ENCODE peak calls at places on chromosomes 11 and 22, in five cellular contexts. One of them, this sample, is unnamed.

GRCh38 chr11:1953489-1954284 is 6.6 kb downstream of the MRPL23 start:
- DNase-seq in stimulated activated CD4-positive, alpha-beta T cell treated with anti-CD3 and anti-CD28 coated beads, TNF-alpha, amount 100 ng/mL, for 4 hours: peak; percentile 10
- DNase-seq in central memory CD4-positive, alpha-beta T cell: no peak
- DNase-seq in activated T-helper 1 cell treated with anti-CD3 and anti-CD28 coated beads, Interleukin-12 subunit alpha, Interleukin-12 subunit beta, Interleukin-2, Interleukin-4 antibody, amounts not matched to agents 30 ng/mL and 10 ng/mL and 1 ng/mL, durations not matched to agents 14 hours and 24 hours and 36 hours: no peak
- DNase-seq in fibroblast of mammary gland: no peak
- DNase-seq in this sample: no peak

GRCh38 chr11:9460322-9461067 is at the start of gene ZNF143:
- DNase-seq in stimulated activated CD4-positive, alpha-beta T cell treated with anti-CD3 and anti-CD28 coated beads, TNF-alpha, amount 100 ng/mL, for 4 hours: peak; percentile 99
- DNase-seq in central memory CD4-positive, alpha-beta T cell: peak; percentile 100
- DNase-seq in activated T-helper 1 cell treated with anti-CD3 and anti-CD28 coated beads, Interleukin-12 subunit alpha, Interleukin-12 subunit beta, Interleukin-2, Interleukin-4 antibody, amounts not matched to agents 30 ng/mL and 10 ng/mL and 1 ng/mL, durations not matched to agents 14 hours and 24 hours and 36 hours: peak; percentile 100
- DNase-seq in fibroblast of mammary gland: peak; percentile 100
- DNase-seq in this sample: peak; percentile 100

GRCh38 chr11:2459016-2459725 is 14.4 kb downstream of the KCNQ1 start:
- DNase-seq in stimulated activated CD4-positive, alpha-beta T cell treated with anti-CD3 and anti-CD28 coated beads, TNF-alpha, amount 100 ng/mL, for 4 hours: no peak
- DNase-seq in central memory CD4-positive, alpha-beta T cell: no peak
- DNase-seq in activated T-helper 1 cell treated with anti-CD3 and anti-CD28 coated beads, Interleukin-12 subunit alpha, Interleukin-12 subunit beta, Interleukin-2, Interleukin-4 antibody, amounts not matched to agents 30 ng/mL and 10 ng/mL and 1 ng/mL, durations not matched to agents 14 hours and 24 hours and 36 hours: no peak
- DNase-seq in fibroblast of mammary gland: no peak
- DNase-seq in this sample: no peak

GRCh38 chr11:133946541-133947297 is 10.0 kb downstream of the IGSF9B start:
- DNase-seq in stimulated activated CD4-positive, alpha-beta T cell treated with anti-CD3 and anti-CD28 coated beads, TNF-alpha, amount 100 ng/mL, for 4 hours: no peak
- DNase-seq in central memory CD4-positive, alpha-beta T cell: peak; percentile 44
- DNase-seq in activated T-helper 1 cell treated with anti-CD3 and anti-CD28 coated beads, Interleukin-12 subunit alpha, Interleukin-12 subunit beta, Interleukin-2, Interleukin-4 antibody, amounts not matched to agents 30 ng/mL and 10 ng/mL and 1 ng/mL, durations not matched to agents 14 hours and 24 hours and 36 hours: peak; percentile 49
- DNase-seq in fibroblast of mammary gland: no peak
- DNase-seq in this sample: peak; percentile 30

GRCh38 chr22:19117111-19117512 is 5.1 kb downstream of the DGCR2 start:
- DNase-seq in stimulated activated CD4-positive, alpha-beta T cell treated with anti-CD3 and anti-CD28 coated beads, TNF-alpha, amount 100 ng/mL, for 4 hours: no peak
- DNase-seq in central memory CD4-positive, alpha-beta T cell: no peak
- DNase-seq in activated T-helper 1 cell treated with anti-CD3 and anti-CD28 coated beads, Interleukin-12 subunit alpha, Interleukin-12 subunit beta, Interleukin-2, Interleukin-4 antibody, amounts not matched to agents 30 ng/mL and 10 ng/mL and 1 ng/mL, durations not matched to agents 14 hours and 24 hours and 36 hours: no peak
- DNase-seq in fibroblast of mammary gland: no peak
- DNase-seq in this sample: no peak

GRCh38 chr22:49838771-49839717 is 11.4 kb upstream of the BRD1 start:
- DNase-seq in stimulated activated CD4-positive, alpha-beta T cell treated with anti-CD3 and anti-CD28 coated beads, TNF-alpha, amount 100 ng/mL, for 4 hours: peak; percentile 79
- DNase-seq in central memory CD4-positive, alpha-beta T cell: peak; percentile 97
- DNase-seq in activated T-helper 1 cell treated with anti-CD3 and anti-CD28 coated beads, Interleukin-12 subunit alpha, Interleukin-12 subunit beta, Interleukin-2, Interleukin-4 antibody, amounts not matched to agents 30 ng/mL and 10 ng/mL and 1 ng/mL, durations not matched to agents 14 hours and 24 hours and 36 hours: peak; percentile 85
- DNase-seq in fibroblast of mammary gland: no peak
- DNase-seq in this sample: no peak

GRCh38 chr11:28910926-28911325 is 802.7 kb downstream of the METTL15 start:
- DNase-seq in stimulated activated CD4-positive, alpha-beta T cell treated with anti-CD3 and anti-CD28 coated beads, TNF-alpha, amount 100 ng/mL, for 4 hours: no peak
- DNase-seq in central memory CD4-positive, alpha-beta T cell: no peak
- DNase-seq in activated T-helper 1 cell treated with anti-CD3 and anti-CD28 coated beads, Interleukin-12 subunit alpha, Interleukin-12 subunit beta, Interleukin-2, Interleukin-4 antibody, amounts not matched to agents 30 ng/mL and 10 ng/mL and 1 ng/mL, durations not matched to agents 14 hours and 24 hours and 36 hours: no peak
- DNase-seq in fibroblast of mammary gland: no peak
- DNase-seq in this sample: no peak

GRCh38 chr22:46528121-46528610 is 9.3 kb downstream of the CELSR1 start:
- DNase-seq in stimulated activated CD4-positive, alpha-beta T cell treated with anti-CD3 and anti-CD28 coated beads, TNF-alpha, amount 100 ng/mL, for 4 hours: no peak
- DNase-seq in central memory CD4-positive, alpha-beta T cell: no peak
- DNase-seq in activated T-helper 1 cell treated with anti-CD3 and anti-CD28 coated beads, Interleukin-12 subunit alpha, Interleukin-12 subunit beta, Interleukin-2, Interleukin-4 antibody, amounts not matched to agents 30 ng/mL and 10 ng/mL and 1 ng/mL, durations not matched to agents 14 hours and 24 hours and 36 hours: no peak
- DNase-seq in fibroblast of mammary gland: no peak
- DNase-seq in this sample: no peak

GRCh38 chr11:57513911-57514537 is 1.5 kb downstream of the SLC43A1 start:
- DNase-seq in stimulated activated CD4-positive, alpha-beta T cell treated with anti-CD3 and anti-CD28 coated beads, TNF-alpha, amount 100 ng/mL, for 4 hours: no peak
- DNase-seq in central memory CD4-positive, alpha-beta T cell: peak; percentile 9
- DNase-seq in activated T-helper 1 cell treated with anti-CD3 and anti-CD28 coated beads, Interleukin-12 subunit alpha, Interleukin-12 subunit beta, Interleukin-2, Interleukin-4 antibody, amounts not matched to agents 30 ng/mL and 10 ng/mL and 1 ng/mL, durations not matched to agents 14 hours and 24 hours and 36 hours: no peak
- DNase-seq in fibroblast of mammary gland: peak; percentile 35
- DNase-seq in this sample: no peak

GRCh38 chr11:71284525-71285092 is 32.2 kb upstream of the SHANK2 start:
- DNase-seq in stimulated activated CD4-positive, alpha-beta T cell treated with anti-CD3 and anti-CD28 coated beads, TNF-alpha, amount 100 ng/mL, for 4 hours: no peak
- DNase-seq in central memory CD4-positive, alpha-beta T cell: no peak
- DNase-seq in activated T-helper 1 cell treated with anti-CD3 and anti-CD28 coated beads, Interleukin-12 subunit alpha, Interleukin-12 subunit beta, Interleukin-2, Interleukin-4 antibody, amounts not matched to agents 30 ng/mL and 10 ng/mL and 1 ng/mL, durations not matched to agents 14 hours and 24 hours and 36 hours: no peak
- DNase-seq in fibroblast of mammary gland: no peak
- DNase-seq in this sample: no peak

GRCh38 chr11:17845431-17845881 is 110.9 kb downstream of the KCNC1 start:
- DNase-seq in stimulated activated CD4-positive, alpha-beta T cell treated with anti-CD3 and anti-CD28 coated beads, TNF-alpha, amount 100 ng/mL, for 4 hours: no peak
- DNase-seq in central memory CD4-positive, alpha-beta T cell: no peak
- DNase-seq in activated T-helper 1 cell treated with anti-CD3 and anti-CD28 coated beads, Interleukin-12 subunit alpha, Interleukin-12 subunit beta, Interleukin-2, Interleukin-4 antibody, amounts not matched to agents 30 ng/mL and 10 ng/mL and 1 ng/mL, durations not matched to agents 14 hours and 24 hours and 36 hours: no peak
- DNase-seq in fibroblast of mammary gland: peak; percentile 90
- DNase-seq in this sample: no peak

GRCh38 chr11:119594639-119595249 is 134.3 kb downstream of the NECTIN1 start:
- DNase-seq in stimulated activated CD4-positive, alpha-beta T cell treated with anti-CD3 and anti-CD28 coated beads, TNF-alpha, amount 100 ng/mL, for 4 hours: no peak
- DNase-seq in central memory CD4-positive, alpha-beta T cell: no peak
- DNase-seq in activated T-helper 1 cell treated with anti-CD3 and anti-CD28 coated beads, Interleukin-12 subunit alpha, Interleukin-12 subunit beta, Interleukin-2, Interleukin-4 antibody, amounts not matched to agents 30 ng/mL and 10 ng/mL and 1 ng/mL, durations not matched to agents 14 hours and 24 hours and 36 hours: no peak
- DNase-seq in fibroblast of mammary gland: peak; percentile 81
- DNase-seq in this sample: no peak

GRCh38 chr11:46865340-46865739 is 19.3 kb upstream of the CKAP5 start:
- DNase-seq in stimulated activated CD4-positive, alpha-beta T cell treated with anti-CD3 and anti-CD28 coated beads, TNF-alpha, amount 100 ng/mL, for 4 hours: no peak
- DNase-seq in central memory CD4-positive, alpha-beta T cell: no peak
- DNase-seq in activated T-helper 1 cell treated with anti-CD3 and anti-CD28 coated beads, Interleukin-12 subunit alpha, Interleukin-12 subunit beta, Interleukin-2, Interleukin-4 antibody, amounts not matched to agents 30 ng/mL and 10 ng/mL and 1 ng/mL, durations not matched to agents 14 hours and 24 hours and 36 hours: no peak
- DNase-seq in fibroblast of mammary gland: peak; percentile 73
- DNase-seq in this sample: no peak

GRCh38 chr22:31090217-31091085 is 9.3 kb downstream of the SMTN start:
- DNase-seq in stimulated activated CD4-positive, alpha-beta T cell treated with anti-CD3 and anti-CD28 coated beads, TNF-alpha, amount 100 ng/mL, for 4 hours: no peak
- DNase-seq in central memory CD4-positive, alpha-beta T cell: no peak
- DNase-seq in activated T-helper 1 cell treated with anti-CD3 and anti-CD28 coated beads, Interleukin-12 subunit alpha, Interleukin-12 subunit beta, Interleukin-2, Interleukin-4 antibody, amounts not matched to agents 30 ng/mL and 10 ng/mL and 1 ng/mL, durations not matched to agents 14 hours and 24 hours and 36 hours: no peak
- DNase-seq in fibroblast of mammary gland: no peak
- DNase-seq in this sample: no peak

GRCh38 chr11:119169272-119169719 is 771 bp downstream of the NLRX1 start:
- DNase-seq in stimulated activated CD4-positive, alpha-beta T cell treated with anti-CD3 and anti-CD28 coated beads, TNF-alpha, amount 100 ng/mL, for 4 hours: no peak
- DNase-seq in central memory CD4-positive, alpha-beta T cell: no peak
- DNase-seq in activated T-helper 1 cell treated with anti-CD3 and anti-CD28 coated beads, Interleukin-12 subunit alpha, Interleukin-12 subunit beta, Interleukin-2, Interleukin-4 antibody, amounts not matched to agents 30 ng/mL and 10 ng/mL and 1 ng/mL, durations not matched to agents 14 hours and 24 hours and 36 hours: peak; percentile 16
- DNase-seq in fibroblast of mammary gland: peak; percentile 31
- DNase-seq in this sample: no peak

GRCh38 chr11:63767415-63768231 is 952 bp downstream of the ZFTA start:
- DNase-seq in stimulated activated CD4-positive, alpha-beta T cell treated with anti-CD3 and anti-CD28 coated beads, TNF-alpha, amount 100 ng/mL, for 4 hours: no peak
- DNase-seq in central memory CD4-positive, alpha-beta T cell: peak; percentile 21
- DNase-seq in activated T-helper 1 cell treated with anti-CD3 and anti-CD28 coated beads, Interleukin-12 subunit alpha, Interleukin-12 subunit beta, Interleukin-2, Interleukin-4 antibody, amounts not matched to agents 30 ng/mL and 10 ng/mL and 1 ng/mL, durations not matched to agents 14 hours and 24 hours and 36 hours: peak; percentile 49
- DNase-seq in fibroblast of mammary gland: peak; percentile 87
- DNase-seq in this sample: no peak

GRCh38 chr11:19931141-19931767 is 218.6 kb downstream of the NAV2 start:
- DNase-seq in stimulated activated CD4-positive, alpha-beta T cell treated with anti-CD3 and anti-CD28 coated beads, TNF-alpha, amount 100 ng/mL, for 4 hours: no peak
- DNase-seq in central memory CD4-positive, alpha-beta T cell: no peak
- DNase-seq in activated T-helper 1 cell treated with anti-CD3 and anti-CD28 coated beads, Interleukin-12 subunit alpha, Interleukin-12 subunit beta, Interleukin-2, Interleukin-4 antibody, amounts not matched to agents 30 ng/mL and 10 ng/mL and 1 ng/mL, durations not matched to agents 14 hours and 24 hours and 36 hours: no peak
- DNase-seq in fibroblast of mammary gland: peak; percentile 82
- DNase-seq in this sample: no peak

GRCh38 chr22:47401976-47402770 is 639.7 kb downstream of the TBC1D22A start:
- DNase-seq in stimulated activated CD4-positive, alpha-beta T cell treated with anti-CD3 and anti-CD28 coated beads, TNF-alpha, amount 100 ng/mL, for 4 hours: no peak
- DNase-seq in central memory CD4-positive, alpha-beta T cell: no peak
- DNase-seq in activated T-helper 1 cell treated with anti-CD3 and anti-CD28 coated beads, Interleukin-12 subunit alpha, Interleukin-12 subunit beta, Interleukin-2, Interleukin-4 antibody, amounts not matched to agents 30 ng/mL and 10 ng/mL and 1 ng/mL, durations not matched to agents 14 hours and 24 hours and 36 hours: no peak
- DNase-seq in fibroblast of mammary gland: no peak
- DNase-seq in this sample: no peak

GRCh38 chr11:15605094-15605493 is 490.4 kb downstream of the INSC start:
- DNase-seq in stimulated activated CD4-positive, alpha-beta T cell treated with anti-CD3 and anti-CD28 coated beads, TNF-alpha, amount 100 ng/mL, for 4 hours: no peak
- DNase-seq in central memory CD4-positive, alpha-beta T cell: no peak
- DNase-seq in activated T-helper 1 cell treated with anti-CD3 and anti-CD28 coated beads, Interleukin-12 subunit alpha, Interleukin-12 subunit beta, Interleukin-2, Interleukin-4 antibody, amounts not matched to agents 30 ng/mL and 10 ng/mL and 1 ng/mL, durations not matched to agents 14 hours and 24 hours and 36 hours: no peak
- DNase-seq in fibroblast of mammary gland: no peak
- DNase-seq in this sample: no peak

GRCh38 chr11:12224537-12224893 is 114.1 kb downstream of the MICAL2 start:
- DNase-seq in stimulated activated CD4-positive, alpha-beta T cell treated with anti-CD3 and anti-CD28 coated beads, TNF-alpha, amount 100 ng/mL, for 4 hours: peak; percentile 52
- DNase-seq in central memory CD4-positive, alpha-beta T cell: peak; percentile 91
- DNase-seq in activated T-helper 1 cell treated with anti-CD3 and anti-CD28 coated beads, Interleukin-12 subunit alpha, Interleukin-12 subunit beta, Interleukin-2, Interleukin-4 antibody, amounts not matched to agents 30 ng/mL and 10 ng/mL and 1 ng/mL, durations not matched to agents 14 hours and 24 hours and 36 hours: peak; percentile 85
- DNase-seq in fibroblast of mammary gland: peak; percentile 48
- DNase-seq in this sample: peak; percentile 20

GRCh38 chr11:128619540-128620305 is 32.4 kb upstream of the ETS1 start:
- DNase-seq in stimulated activated CD4-positive, alpha-beta T cell treated with anti-CD3 and anti-CD28 coated beads, TNF-alpha, amount 100 ng/mL, for 4 hours: no peak
- DNase-seq in central memory CD4-positive, alpha-beta T cell: no peak
- DNase-seq in activated T-helper 1 cell treated with anti-CD3 and anti-CD28 coated beads, Interleukin-12 subunit alpha, Interleukin-12 subunit beta, Interleukin-2, Interleukin-4 antibody, amounts not matched to agents 30 ng/mL and 10 ng/mL and 1 ng/mL, durations not matched to agents 14 hours and 24 hours and 36 hours: no peak
- DNase-seq in fibroblast of mammary gland: no peak
- DNase-seq in this sample: no peak

GRCh38 chr11:74686792-74687191 is 44.4 kb downstream of the CHRDL2 start:
- DNase-seq in stimulated activated CD4-positive, alpha-beta T cell treated with anti-CD3 and anti-CD28 coated beads, TNF-alpha, amount 100 ng/mL, for 4 hours: no peak
- DNase-seq in central memory CD4-positive, alpha-beta T cell: no peak
- DNase-seq in activated T-helper 1 cell treated with anti-CD3 and anti-CD28 coated beads, Interleukin-12 subunit alpha, Interleukin-12 subunit beta, Interleukin-2, Interleukin-4 antibody, amounts not matched to agents 30 ng/mL and 10 ng/mL and 1 ng/mL, durations not matched to agents 14 hours and 24 hours and 36 hours: no peak
- DNase-seq in fibroblast of mammary gland: peak; percentile 93
- DNase-seq in this sample: no peak

GRCh38 chr11:47409440-47410403 is 1.3 kb downstream of the SLC39A13 start:
- DNase-seq in stimulated activated CD4-positive, alpha-beta T cell treated with anti-CD3 and anti-CD28 coated beads, TNF-alpha, amount 100 ng/mL, for 4 hours: no peak
- DNase-seq in central memory CD4-positive, alpha-beta T cell: no peak
- DNase-seq in activated T-helper 1 cell treated with anti-CD3 and anti-CD28 coated beads, Interleukin-12 subunit alpha, Interleukin-12 subunit beta, Interleukin-2, Interleukin-4 antibody, amounts not matched to agents 30 ng/mL and 10 ng/mL and 1 ng/mL, durations not matched to agents 14 hours and 24 hours and 36 hours: no peak
- DNase-seq in fibroblast of mammary gland: no peak
- DNase-seq in this sample: no peak

GRCh38 chr11:83681045-83681781 is 395.0 kb upstream of the CCDC90B start:
- DNase-seq in stimulated activated CD4-positive, alpha-beta T cell treated with anti-CD3 and anti-CD28 coated beads, TNF-alpha, amount 100 ng/mL, for 4 hours: no peak
- DNase-seq in central memory CD4-positive, alpha-beta T cell: no peak
- DNase-seq in activated T-helper 1 cell treated with anti-CD3 and anti-CD28 coated beads, Interleukin-12 subunit alpha, Interleukin-12 subunit beta, Interleukin-2, Interleukin-4 antibody, amounts not matched to agents 30 ng/mL and 10 ng/mL and 1 ng/mL, durations not matched to agents 14 hours and 24 hours and 36 hours: no peak
- DNase-seq in fibroblast of mammary gland: no peak
- DNase-seq in this sample: peak; percentile 13

GRCh38 chr11:6962673-6963072 is 36.4 kb downstream of the ZNF215 start:
- DNase-seq in stimulated activated CD4-positive, alpha-beta T cell treated with anti-CD3 and anti-CD28 coated beads, TNF-alpha, amount 100 ng/mL, for 4 hours: no peak
- DNase-seq in central memory CD4-positive, alpha-beta T cell: no peak
- DNase-seq in activated T-helper 1 cell treated with anti-CD3 and anti-CD28 coated beads, Interleukin-12 subunit alpha, Interleukin-12 subunit beta, Interleukin-2, Interleukin-4 antibody, amounts not matched to agents 30 ng/mL and 10 ng/mL and 1 ng/mL, durations not matched to agents 14 hours and 24 hours and 36 hours: no peak
- DNase-seq in fibroblast of mammary gland: peak; percentile 31
- DNase-seq in this sample: no peak

GRCh38 chr11:23961503-23962338 is 535.1 kb upstream of the LUZP2 start:
- DNase-seq in stimulated activated CD4-positive, alpha-beta T cell treated with anti-CD3 and anti-CD28 coated beads, TNF-alpha, amount 100 ng/mL, for 4 hours: no peak
- DNase-seq in central memory CD4-positive, alpha-beta T cell: no peak
- DNase-seq in activated T-helper 1 cell treated with anti-CD3 and anti-CD28 coated beads, Interleukin-12 subunit alpha, Interleukin-12 subunit beta, Interleukin-2, Interleukin-4 antibody, amounts not matched to agents 30 ng/mL and 10 ng/mL and 1 ng/mL, durations not matched to agents 14 hours and 24 hours and 36 hours: no peak
- DNase-seq in fibroblast of mammary gland: no peak
- DNase-seq in this sample: no peak

GRCh38 chr11:123211134-123211879 is 16.3 kb upstream of the CLMP start:
- DNase-seq in stimulated activated CD4-positive, alpha-beta T cell treated with anti-CD3 and anti-CD28 coated beads, TNF-alpha, amount 100 ng/mL, for 4 hours: no peak
- DNase-seq in central memory CD4-positive, alpha-beta T cell: no peak
- DNase-seq in activated T-helper 1 cell treated with anti-CD3 and anti-CD28 coated beads, Interleukin-12 subunit alpha, Interleukin-12 subunit beta, Interleukin-2, Interleukin-4 antibody, amounts not matched to agents 30 ng/mL and 10 ng/mL and 1 ng/mL, durations not matched to agents 14 hours and 24 hours and 36 hours: no peak
- DNase-seq in fibroblast of mammary gland: no peak
- DNase-seq in this sample: no peak

GRCh38 chr11:35814720-35815305 is 129.0 kb upstream of the LDLRAD3 start:
- DNase-seq in stimulated activated CD4-positive, alpha-beta T cell treated with anti-CD3 and anti-CD28 coated beads, TNF-alpha, amount 100 ng/mL, for 4 hours: no peak
- DNase-seq in central memory CD4-positive, alpha-beta T cell: no peak
- DNase-seq in activated T-helper 1 cell treated with anti-CD3 and anti-CD28 coated beads, Interleukin-12 subunit alpha, Interleukin-12 subunit beta, Interleukin-2, Interleukin-4 antibody, amounts not matched to agents 30 ng/mL and 10 ng/mL and 1 ng/mL, durations not matched to agents 14 hours and 24 hours and 36 hours: no peak
- DNase-seq in fibroblast of mammary gland: peak; percentile 57
- DNase-seq in this sample: no peak

GRCh38 chr22:36359172-36359973 is 28.4 kb downstream of the MYH9 start:
- DNase-seq in stimulated activated CD4-positive, alpha-beta T cell treated with anti-CD3 and anti-CD28 coated beads, TNF-alpha, amount 100 ng/mL, for 4 hours: no peak
- DNase-seq in central memory CD4-positive, alpha-beta T cell: no peak
- DNase-seq in activated T-helper 1 cell treated with anti-CD3 and anti-CD28 coated beads, Interleukin-12 subunit alpha, Interleukin-12 subunit beta, Interleukin-2, Interleukin-4 antibody, amounts not matched to agents 30 ng/mL and 10 ng/mL and 1 ng/mL, durations not matched to agents 14 hours and 24 hours and 36 hours: no peak
- DNase-seq in fibroblast of mammary gland: no peak
- DNase-seq in this sample: no peak

GRCh38 chr11:3220521-3221407 is 2.2 kb upstream of the MRGPRG start:
- DNase-seq in stimulated activated CD4-positive, alpha-beta T cell treated with anti-CD3 and anti-CD28 coated beads, TNF-alpha, amount 100 ng/mL, for 4 hours: no peak
- DNase-seq in central memory CD4-positive, alpha-beta T cell: no peak
- DNase-seq in activated T-helper 1 cell treated with anti-CD3 and anti-CD28 coated beads, Interleukin-12 subunit alpha, Interleukin-12 subunit beta, Interleukin-2, Interleukin-4 antibody, amounts not matched to agents 30 ng/mL and 10 ng/mL and 1 ng/mL, durations not matched to agents 14 hours and 24 hours and 36 hours: no peak
- DNase-seq in fibroblast of mammary gland: no peak
- DNase-seq in this sample: no peak

GRCh38 chr11:64745523-64746328 is 1.8 kb upstream of the RASGRP2 start:
- DNase-seq in stimulated activated CD4-positive, alpha-beta T cell treated with anti-CD3 and anti-CD28 coated beads, TNF-alpha, amount 100 ng/mL, for 4 hours: peak; percentile 64
- DNase-seq in central memory CD4-positive, alpha-beta T cell: peak; percentile 84
- DNase-seq in activated T-helper 1 cell treated with anti-CD3 and anti-CD28 coated beads, Interleukin-12 subunit alpha, Interleukin-12 subunit beta, Interleukin-2, Interleukin-4 antibody, amounts not matched to agents 30 ng/mL and 10 ng/mL and 1 ng/mL, durations not matched to agents 14 hours and 24 hours and 36 hours: peak; percentile 80
- DNase-seq in fibroblast of mammary gland: peak; percentile 48
- DNase-seq in this sample: peak; percentile 58

GRCh38 chr11:96356837-96357236 is 13.8 kb upstream of the MAML2 start:
- DNase-seq in stimulated activated CD4-positive, alpha-beta T cell treated with anti-CD3 and anti-CD28 coated beads, TNF-alpha, amount 100 ng/mL, for 4 hours: no peak
- DNase-seq in central memory CD4-positive, alpha-beta T cell: no peak
- DNase-seq in activated T-helper 1 cell treated with anti-CD3 and anti-CD28 coated beads, Interleukin-12 subunit alpha, Interleukin-12 subunit beta, Interleukin-2, Interleukin-4 antibody, amounts not matched to agents 30 ng/mL and 10 ng/mL and 1 ng/mL, durations not matched to agents 14 hours and 24 hours and 36 hours: no peak
- DNase-seq in fibroblast of mammary gland: no peak
- DNase-seq in this sample: no peak

GRCh38 chr11:111308140-111308539 is 9.8 kb downstream of the POU2AF3 start:
- DNase-seq in stimulated activated CD4-positive, alpha-beta T cell treated with anti-CD3 and anti-CD28 coated beads, TNF-alpha, amount 100 ng/mL, for 4 hours: no peak
- DNase-seq in central memory CD4-positive, alpha-beta T cell: no peak
- DNase-seq in activated T-helper 1 cell treated with anti-CD3 and anti-CD28 coated beads, Interleukin-12 subunit alpha, Interleukin-12 subunit beta, Interleukin-2, Interleukin-4 antibody, amounts not matched to agents 30 ng/mL and 10 ng/mL and 1 ng/mL, durations not matched to agents 14 hours and 24 hours and 36 hours: no peak
- DNase-seq in fibroblast of mammary gland: no peak
- DNase-seq in this sample: no peak

GRCh38 chr11:91587131-91587530 is 637.5 kb upstream of the FAT3 start:
- DNase-seq in stimulated activated CD4-positive, alpha-beta T cell treated with anti-CD3 and anti-CD28 coated beads, TNF-alpha, amount 100 ng/mL, for 4 hours: no peak
- DNase-seq in central memory CD4-positive, alpha-beta T cell: no peak
- DNase-seq in activated T-helper 1 cell treated with anti-CD3 and anti-CD28 coated beads, Interleukin-12 subunit alpha, Interleukin-12 subunit beta, Interleukin-2, Interleukin-4 antibody, amounts not matched to agents 30 ng/mL and 10 ng/mL and 1 ng/mL, durations not matched to agents 14 hours and 24 hours and 36 hours: no peak
- DNase-seq in fibroblast of mammary gland: no peak
- DNase-seq in this sample: no peak

This sample was measured in caudate nucleus.